ENCODE peak calls at places on chromosomes 5 and 9, in four cellular contexts. A, E, Z and C are unnamed samples.

GRCh38 chr5:172860520-172861443 is 26.7 kb downstream of the ERGIC1 start:
- DNase-seq in E (no peak), A (peak), Z (no peak), C (peak)

GRCh38 chr5:157513182-157513581 is 53.2 kb downstream of the NIPAL4 start:
- DNase-seq in A (peak), E (no peak), Z (no peak), C (peak)

GRCh38 chr5:115415143-115415491 is 118.7 kb upstream of the CCDC112 start:
- DNase-seq in A (peak), Z (peak), E (peak), C (peak)

GRCh38 chr5:68303754-68304420 is 88.3 kb downstream of the PIK3R1 start:
- DNase-seq in Z (peak), A (no peak), E (no peak), C (no peak)

GRCh38 chr9:92120138-92120537 is 4.9 kb upstream of the SPTLC1 start:
- DNase-seq in Z (no peak), E (no peak), A (no peak), C (no peak)

GRCh38 chr9:86721843-86722705 is 225.2 kb downstream of the GAS1 start:
- DNase-seq in A (no peak), E (no peak), Z (peak), C (no peak)

GRCh38 chr5:81187885-81188284 is 45.2 kb upstream of the CKMT2 start:
- DNase-seq in Z (no peak), E (no peak), A (peak), C (peak)

GRCh38 chr9:28810375-28811075 is 1237.2 kb upstream of the C9orf72 start:
- DNase-seq in E (peak), Z (peak), A (no peak), C (no peak)

GRCh38 chr5:32387176-32387575 is 57.4 kb downstream of the ZFR start:
- DNase-seq in A (no peak), Z (no peak), E (no peak), C (no peak)

GRCh38 chr5:83662558-83662957 is 58.1 kb downstream of the HAPLN1 start:
- DNase-seq in E (no peak), A (no peak), Z (no peak), C (no peak)

GRCh38 chr5:68245325-68245724 is 29.8 kb downstream of the PIK3R1 start:
- DNase-seq in Z (peak), A (no peak), E (no peak), C (no peak)

GRCh38 chr5:68894673-68895072 is 199.1 kb upstream of the SLC30A5 start:
- DNase-seq in Z (no peak), A (no peak), E (no peak), C (no peak)

GRCh38 chr9:113656771-113657670 is 193.5 kb downstream of the RGS3 start:
- DNase-seq in Z (no peak), A (no peak), E (no peak), C (no peak)

GRCh38 chr9:128927731-128928411 is 7.1 kb downstream of the PHYHD1 start:
- DNase-seq in A (peak), Z (peak), E (peak), C (no peak)

GRCh38 chr5:39381376-39381775 is 17.1 kb upstream of the C9 start:
- DNase-seq in A (no peak), Z (no peak), E (no peak), C (no peak)

GRCh38 chr5:88394531-88395185 is 126.0 kb upstream of the TMEM161B start:
- DNase-seq in E (no peak), Z (no peak), A (no peak), C (no peak)

GRCh38 chr9:18331808-18332209 is 142.1 kb upstream of the ADAMTSL1 start:
- DNase-seq in E (no peak), A (no peak), Z (no peak), C (no peak)

GRCh38 chr9:68685770-68686169 is 19.3 kb upstream of the PIP5K1B start:
- DNase-seq in A (peak), Z (no peak), E (peak), C (peak)

GRCh38 chr9:131272212-131272611 is 4.1 kb downstream of the FAM78A start:
- DNase-seq in E (no peak), A (no peak), Z (no peak), C (no peak)

GRCh38 chr9:131274674-131275331 is 1.5 kb downstream of the FAM78A start:
- DNase-seq in A (peak), E (no peak), Z (no peak), C (peak)

GRCh38 chr9:131273146-131273545 is 3.2 kb downstream of the FAM78A start:
- DNase-seq in A (peak), E (no peak), Z (no peak), C (no peak)

GRCh38 chr9:131275332-131276106 is 791 bp downstream of the FAM78A start:
- DNase-seq in A (peak), Z (no peak), E (no peak), C (peak)

DNA sequence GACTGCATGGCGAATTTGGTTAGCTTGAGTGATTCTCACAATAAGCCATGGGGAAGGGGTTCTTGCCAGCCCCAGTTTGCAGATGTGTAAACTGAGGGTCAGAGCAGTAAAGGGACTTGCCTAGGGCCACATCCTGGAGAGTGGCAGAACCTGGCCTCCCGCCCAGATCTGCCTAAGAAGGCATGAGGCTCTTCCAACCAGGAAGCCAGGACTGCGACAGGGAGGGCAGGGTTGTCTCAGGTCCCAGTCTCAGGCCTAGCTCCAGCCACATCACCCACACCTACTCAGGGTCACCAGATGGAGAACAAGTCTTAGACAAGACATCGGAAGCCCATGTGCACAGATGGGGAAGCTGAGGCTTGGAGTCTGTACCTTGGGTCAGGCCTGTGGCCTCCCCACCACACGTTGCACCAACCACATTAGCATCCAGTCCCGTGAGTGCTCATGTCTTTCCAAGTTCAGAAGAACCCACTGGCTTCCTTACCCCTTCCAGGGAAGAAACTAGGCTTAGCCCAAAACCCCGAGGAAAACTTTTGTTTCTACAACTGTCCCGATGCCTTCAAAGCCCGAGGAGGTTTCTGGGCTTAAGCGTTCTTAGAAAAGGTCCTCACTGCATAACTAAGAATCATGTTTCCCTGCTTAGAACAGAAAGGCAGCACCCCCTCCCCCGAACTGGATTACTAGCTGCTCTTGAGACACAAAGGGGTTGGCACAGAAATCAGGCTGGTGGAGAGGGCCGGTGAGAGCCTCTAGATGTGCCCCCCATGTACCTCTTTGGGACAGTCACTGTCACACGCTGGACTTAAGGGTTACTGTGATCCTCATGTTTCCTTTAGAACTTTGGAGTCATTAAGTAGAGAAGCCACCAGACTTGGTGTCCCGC is 2.3 kb downstream of the FAM78A start:
- DNase-seq in E (no peak), Z (no peak), A (no peak), C (no peak)
- H3K4me3 ChIP-seq in E (no peak), Z (no peak), A (peak), C (no peak)

GRCh38 chr5:175572922-175573321 is 84.9 kb upstream of the HRH2 start:
- DNase-seq in Z (peak), E (peak), A (peak), C (no peak)

GRCh38 chr5:175566697-175567096 is 88.3 kb downstream of the SFXN1 start:
- DNase-seq in A (no peak), Z (no peak), E (no peak), C (no peak)

GRCh38 chr5:175567954-175568353 is 89.6 kb downstream of the SFXN1 start:
- DNase-seq in E (no peak), A (no peak), Z (no peak), C (no peak)

GRCh38 chr5:175573493-175574269 is 84.2 kb upstream of the HRH2 start:
- DNase-seq in Z (no peak), A (no peak), E (no peak), C (no peak)

DNA sequence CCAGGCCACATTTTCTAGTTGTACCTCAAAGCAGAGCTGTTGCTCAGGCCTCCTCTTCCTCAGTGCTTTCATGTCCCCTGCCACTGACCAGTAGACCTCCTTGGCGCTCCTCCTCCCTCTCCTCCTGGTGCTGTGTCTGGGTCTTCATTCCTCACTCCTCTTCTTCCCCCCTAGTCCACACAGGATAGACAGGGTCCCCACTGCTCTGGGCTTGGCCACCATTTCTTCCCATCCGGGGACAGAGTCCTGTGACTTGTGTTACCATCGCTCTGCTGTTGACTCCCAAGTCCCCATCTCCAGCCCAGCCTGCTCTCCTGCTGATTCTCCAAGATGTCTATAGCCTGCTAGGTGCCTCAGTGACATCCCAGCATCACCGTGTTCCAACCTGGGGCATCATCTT is 88.2 kb upstream of the HRH2 start:
- DNase-seq in Z (no peak), A (no peak), E (no peak), C (no peak)
- H3K4me3 ChIP-seq in Z (no peak), A (no peak), E (no peak), C (no peak)

DNA sequence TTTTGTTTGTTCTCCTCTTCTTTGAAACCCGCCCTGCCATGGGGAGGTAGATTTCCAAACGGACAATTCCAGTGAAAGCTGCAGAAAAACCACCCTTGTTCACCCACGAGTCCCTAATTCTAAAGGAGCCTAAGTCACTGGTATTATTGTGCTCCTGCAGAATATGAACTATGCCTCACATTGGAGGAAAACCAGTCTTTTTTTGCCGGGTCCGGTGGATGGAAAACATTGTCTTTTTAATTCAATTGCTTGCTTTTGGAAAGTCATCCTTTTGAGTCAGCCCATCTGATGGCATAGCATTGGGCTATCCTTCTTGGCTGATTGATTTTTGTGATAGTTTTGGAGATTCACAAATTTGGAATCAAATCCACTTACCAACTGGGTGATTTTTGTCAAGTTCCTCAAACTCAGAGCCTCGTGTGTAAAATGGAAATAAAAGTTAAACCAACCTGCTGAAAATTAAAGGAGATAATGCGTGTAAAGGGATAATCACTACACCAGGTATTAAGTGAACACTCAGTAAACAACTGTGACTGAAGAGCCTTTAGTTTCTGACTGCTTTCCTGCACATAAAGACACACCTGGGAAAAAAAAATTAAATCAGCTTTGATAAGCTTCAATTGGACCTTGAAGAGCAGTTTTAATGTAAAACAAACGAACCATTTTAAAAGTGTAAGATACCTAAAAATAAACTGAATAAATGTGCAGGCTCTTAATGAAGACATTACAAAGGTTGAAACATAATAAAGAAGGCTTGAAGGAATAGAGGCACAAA is 783 bp upstream of the CCNJL start:
- DNase-seq in E (no peak), Z (no peak), A (no peak), C (no peak)
- H3K4me3 ChIP-seq in E (peak), Z (no peak), A (peak), C (no peak)

GRCh38 chr5:175658299-175659145 is 651 bp downstream of the HRH2 start:
- DNase-seq in Z (no peak), A (no peak), E (no peak), C (no peak)
- H3K4me3 ChIP-seq in Z (peak), A (peak), E (peak), C (no peak)

DNA sequence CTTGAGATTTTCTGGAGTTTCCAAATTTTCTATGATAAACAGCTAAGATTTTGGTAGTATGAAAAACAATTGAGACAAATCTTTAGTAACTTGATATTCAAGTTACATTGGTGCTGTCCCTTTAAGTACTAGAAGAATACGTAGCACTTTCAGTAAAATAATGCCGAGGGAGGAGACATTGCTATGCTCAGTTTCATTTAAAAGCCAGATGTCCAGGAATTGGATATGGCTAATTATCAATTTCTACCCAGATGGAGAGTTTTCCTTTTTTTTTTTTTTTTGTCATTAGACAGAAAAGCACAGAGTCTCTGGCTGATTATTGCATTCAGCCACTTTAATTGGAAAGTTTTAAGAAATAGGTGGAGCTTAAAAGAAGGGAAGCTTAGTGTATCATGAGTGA is 40.4 kb upstream of the APC start:
- DNase-seq in Z (no peak), E (no peak), A (no peak), C (no peak)
- H3K4me3 ChIP-seq in Z (no peak), E (no peak), A (no peak), C (no peak)

GRCh38 chr9:70902705-70903131 is 218.7 kb downstream of the TRPM3 start:
- DNase-seq in E (peak), Z (peak), A (no peak), C (no peak)
- H3K4me3 ChIP-seq in E (no peak), Z (no peak), A (no peak), C (no peak)

GRCh38 chr5:93571111-93571977 is 9.7 kb downstream of the NR2F1-AS1 start:
- DNase-seq in A (no peak), Z (no peak), E (no peak), C (no peak)
- H3K4me3 ChIP-seq in A (no peak), Z (no peak), E (no peak), C (no peak)

DNA sequence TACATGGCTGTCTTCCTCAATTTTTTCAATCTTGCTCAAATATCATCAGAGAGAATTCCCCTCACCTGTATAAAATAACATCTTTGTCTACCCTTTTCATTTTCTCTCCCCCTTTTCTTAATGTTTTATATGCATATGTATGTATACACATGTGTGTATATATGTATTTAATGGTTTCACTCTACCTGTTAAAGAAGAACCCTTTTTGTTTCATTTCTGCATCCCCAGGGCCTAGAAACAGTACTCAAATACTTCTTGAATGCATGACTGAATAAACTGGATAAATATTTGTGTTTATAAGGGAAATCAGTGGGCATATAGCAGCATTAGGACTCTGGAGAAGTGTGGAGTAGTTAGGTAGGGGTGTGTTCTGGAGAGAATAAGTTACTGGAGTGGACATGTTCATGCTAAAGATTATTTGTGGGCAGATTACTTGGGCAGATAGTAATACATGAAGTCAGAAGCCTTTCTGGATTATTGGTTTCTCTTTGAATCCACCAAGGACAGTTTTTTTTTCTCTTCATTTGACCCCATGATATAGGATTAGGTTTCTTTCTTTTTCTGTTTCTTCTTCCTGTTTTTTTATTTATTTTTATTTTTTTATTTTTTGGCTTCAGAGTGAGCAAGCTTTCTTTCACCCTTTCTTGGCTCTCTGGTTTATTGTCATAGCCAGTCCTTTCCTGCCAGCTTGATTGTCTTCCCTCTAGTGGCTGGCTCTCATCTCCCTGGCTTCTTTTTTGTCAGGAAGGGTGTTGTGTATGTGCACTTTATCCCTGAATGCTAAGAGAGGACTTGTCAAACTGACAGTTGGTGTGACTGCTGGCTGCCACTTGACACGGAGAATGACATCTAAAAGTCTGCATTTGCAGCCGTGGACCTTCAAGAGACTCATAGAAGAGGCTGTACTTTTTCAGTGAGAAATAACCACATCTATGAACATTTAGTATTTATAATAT is 89.3 kb downstream of the ZCCHC7 start:
- DNase-seq in Z (peak), A (no peak), E (peak), C (no peak)
- H3K4me3 ChIP-seq in Z (no peak), A (no peak), E (no peak), C (no peak)

GRCh38 chr9:22175972-22176545 is 167.0 kb upstream of the CDKN2B start:
- DNase-seq in Z (no peak), E (no peak), A (no peak), C (no peak)
- H3K4me3 ChIP-seq in Z (no peak), E (no peak), A (no peak), C (no peak)